ENCODE peak calls at places on chromosomes 4 and X, in five cellular contexts. N is pancreas, G is heart left ventricle, X is body of pancreas, B is right lobe of liver. A is an unnamed sample. For H3K27me3, the result is how much of the 10 kb centered on the place peaks cover.

GRCh38 chrX:82813671-82814078 is 694.4 kb upstream of the POU3F4 start:
- DNase-seq in B (no peak), X (no peak), G (no peak), N (no peak), A (no peak)

GRCh38 chrX:68387786-68388185 is 45.5 kb downstream of the OPHN1 start:
- DNase-seq in N (no peak), X (no peak), B (no peak), G (no peak), A (no peak)

GRCh38 chr4:73721419-73721818 is 18.9 kb upstream of the CXCL8 start:
- DNase-seq in B (no peak), N (no peak), X (no peak), G (no peak), A (no peak)

GRCh38 chr4:71261001-71261400 is 77.8 kb upstream of the SLC4A4 start:
- DNase-seq in X (no peak), G (peak), B (no peak), N (no peak), A (no peak)

GRCh38 chr4:150578745-150579470 is 3.0 kb upstream of the MAB21L2 start:
- DNase-seq in X (no peak), G (no peak), N (no peak), B (peak), A (no peak)

GRCh38 chr4:123709336-123709735 is 312.7 kb downstream of the SPRY1 start:
- DNase-seq in N (no peak), B (no peak), X (no peak), G (peak), A (no peak)

GRCh38 chrX:155326610-155327009 is 7.8 kb downstream of the CLIC2 start:
- DNase-seq in X (no peak), B (no peak), G (no peak), N (no peak), A (no peak)

GRCh38 chrX:42117318-42117717 is 194.0 kb upstream of the CASK start:
- DNase-seq in B (no peak), X (no peak), G (no peak), N (no peak), A (no peak)

GRCh38 chrX:84363674-84364073 is 138.6 kb downstream of the HDX start:
- DNase-seq in X (no peak), N (no peak), G (no peak), B (no peak), A (no peak)

GRCh38 chr4:113869743-113870375 is 108.3 kb upstream of the CAMK2D start:
- DNase-seq in G (no peak), X (no peak), N (no peak), B (no peak), A (peak)

GRCh38 chrX:47530054-47530453 is 31.0 kb upstream of the ARAF start:
- DNase-seq in B (no peak), X (no peak), G (no peak), N (no peak), A (peak)

GRCh38 chr4:10162341-10163000 is 45.9 kb upstream of the WDR1 start:
- DNase-seq in G (no peak), N (no peak), X (peak), B (peak), A (no peak)

DNA sequence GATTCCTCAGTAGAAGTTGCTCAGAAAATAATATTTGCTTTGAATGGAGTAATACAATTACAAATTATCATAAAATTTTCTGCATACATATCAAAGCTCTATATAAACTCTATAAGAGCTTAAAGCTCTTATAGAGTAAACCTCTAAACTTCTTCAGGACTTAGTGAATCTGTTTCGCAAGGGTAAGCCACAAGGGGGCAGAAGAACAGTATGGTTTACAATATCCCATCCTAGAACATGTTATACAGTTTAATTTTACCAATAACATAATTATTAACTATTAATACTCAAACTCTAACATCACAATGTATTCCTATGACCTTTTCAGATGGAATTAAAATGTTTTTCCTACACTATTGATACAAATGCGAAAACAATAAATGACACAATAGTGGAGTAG is 33.8 kb upstream of the SPANXN1 start:
- DNase-seq in G (no peak), B (no peak), N (no peak), X (no peak), A (no peak)
- TF ChIP-seq CTCF in G (no peak), B (peak), N (peak), X (no peak), A (peak)

GRCh38 chr4:5928241-5928640 is 35.4 kb upstream of the CRMP1 start:
- DNase-seq in B (no peak), G (no peak), X (no peak), N (no peak), A (no peak)

GRCh38 chr4:5927116-5927515 is 34.2 kb upstream of the CRMP1 start:
- DNase-seq in B (no peak), N (no peak), G (no peak), X (no peak), A (no peak)

GRCh38 chr4:5927747-5928146 is 34.9 kb upstream of the CRMP1 start:
- DNase-seq in N (no peak), B (no peak), X (no peak), G (no peak), A (no peak)

GRCh38 chr4:5925419-5926187 is 32.7 kb upstream of the CRMP1 start:
- DNase-seq in N (no peak), B (no peak), G (no peak), X (no peak), A (no peak)

DNA sequence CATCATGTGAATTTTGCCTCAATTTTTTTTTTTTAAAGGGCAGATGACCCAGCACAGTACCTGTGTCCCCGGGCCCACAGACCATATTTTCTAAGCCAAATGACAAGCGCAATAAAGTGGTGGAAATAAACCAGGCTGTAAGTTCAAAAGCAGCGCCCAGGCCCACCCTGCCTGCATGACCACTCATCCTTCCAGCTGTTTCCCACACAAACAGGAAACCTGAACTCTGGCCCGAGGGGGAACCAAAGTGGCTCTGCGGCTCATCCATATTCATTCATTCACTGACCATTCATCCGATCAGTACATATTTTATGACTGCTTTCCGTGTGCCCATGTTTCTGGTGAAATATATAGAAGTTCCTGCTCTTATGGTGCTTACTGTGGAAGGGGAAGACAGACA is 33.7 kb upstream of the CRMP1 start:
- DNase-seq in G (no peak), X (no peak), N (no peak), B (no peak), A (no peak)
- H3K4me3 ChIP-seq in G (no peak), X (no peak), N (no peak), B (no peak), A (no peak)

GRCh38 chr4:81030061-81030616 is 369 bp upstream of the BMP3 start:
- DNase-seq in B (no peak), N (no peak), X (no peak), G (no peak), A (no peak)
- H3K27me3 ChIP-seq in B (under half), N (under half), X (under half), G (under half), A (under half)

GRCh38 chr4:157128395-157128794 is 52.4 kb downstream of the GLRB start:
- DNase-seq in X (peak), N (no peak), G (no peak), B (no peak), A (no peak)
- TF ChIP-seq CTCF in X (no peak), N (no peak), G (peak), B (peak), A (no peak)

DNA sequence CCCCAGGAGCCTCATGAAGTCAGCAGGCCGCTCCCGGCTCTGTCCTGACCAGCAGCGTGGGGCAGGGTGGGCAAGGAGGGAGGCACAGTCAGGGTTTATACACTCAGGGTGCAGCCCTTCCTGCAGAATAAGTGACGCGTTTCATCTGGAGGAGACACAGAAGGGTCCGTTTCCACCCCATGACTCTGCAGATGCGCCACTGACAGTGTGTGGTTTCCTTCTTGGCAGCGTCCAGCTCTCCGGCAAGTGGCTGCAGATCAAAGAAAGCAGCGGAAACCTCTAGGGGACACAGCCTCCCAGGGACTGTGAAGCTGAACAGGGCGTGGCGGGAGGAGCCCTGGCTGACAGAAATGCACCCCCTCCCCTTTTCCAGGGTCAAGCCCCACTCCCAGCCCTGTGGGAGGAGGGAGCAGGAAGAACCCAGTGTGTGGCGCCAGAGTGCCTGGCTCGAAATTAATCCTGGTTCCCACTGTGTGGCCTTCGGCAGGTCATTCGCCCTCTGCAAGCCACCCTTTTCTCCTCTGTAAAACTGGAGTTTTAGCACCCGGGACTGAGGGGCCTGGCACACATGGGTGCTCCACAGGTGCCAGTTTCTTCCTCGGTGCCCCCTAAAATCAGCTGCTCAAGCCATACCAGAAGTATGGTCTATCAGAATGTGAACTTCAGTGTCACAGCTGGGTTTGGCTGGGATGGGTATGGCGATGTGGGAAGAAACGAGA is 17.3 kb upstream of the TBC1D14 start:
- DNase-seq in X (no peak), G (peak), N (no peak), B (peak), A (no peak)
- H3K4me3 ChIP-seq in X (no peak), G (no peak), N (no peak), B (peak), A (no peak)